ENCODE peak calls at places on chromosomes 1 and 21, in five cellular contexts. One of them, this sample, is unnamed.

GRCh38 chr1:31780632-31781031 is 16.5 kb upstream of the ADGRB2 start:
- DNase-seq in HTR-8/SVneo: no peak
- DNase-seq in GM06990: no peak
- DNase-seq in nephron progenitor cell: no peak
- DNase-seq in erythroblast: no peak
- DNase-seq in this sample: no peak

GRCh38 chr1:83746234-83746633 is 252.7 kb downstream of the TTLL7 start:
- DNase-seq in HTR-8/SVneo: no peak
- DNase-seq in GM06990: no peak
- DNase-seq in nephron progenitor cell: no peak
- DNase-seq in erythroblast: no peak
- DNase-seq in this sample: no peak

GRCh38 chr1:58156124-58156468 is 390.4 kb downstream of the OMA1 start:
- DNase-seq in HTR-8/SVneo: no peak
- DNase-seq in GM06990: peak
- DNase-seq in nephron progenitor cell: no peak
- DNase-seq in erythroblast: no peak
- DNase-seq in this sample: no peak

GRCh38 chr1:193763313-193763712 is 576.9 kb upstream of the B3GALT2 start:
- DNase-seq in HTR-8/SVneo: no peak
- DNase-seq in GM06990: no peak
- DNase-seq in nephron progenitor cell: no peak
- DNase-seq in erythroblast: no peak
- DNase-seq in this sample: no peak

GRCh38 chr1:32186077-32186476 is 6.6 kb downstream of the TXLNA start:
- DNase-seq in HTR-8/SVneo: no peak
- DNase-seq in GM06990: no peak
- DNase-seq in nephron progenitor cell: no peak
- DNase-seq in erythroblast: no peak
- DNase-seq in this sample: no peak

GRCh38 chr1:44832068-44832700 is 10.9 kb downstream of the PTCH2 start:
- DNase-seq in HTR-8/SVneo: no peak
- DNase-seq in GM06990: no peak
- DNase-seq in nephron progenitor cell: no peak
- DNase-seq in erythroblast: peak
- DNase-seq in this sample: no peak

GRCh38 chr1:41377397-41377796 is 16.2 kb downstream of the FOXO6 start:
- DNase-seq in HTR-8/SVneo: no peak
- DNase-seq in GM06990: no peak
- DNase-seq in nephron progenitor cell: no peak
- DNase-seq in erythroblast: no peak
- DNase-seq in this sample: no peak

GRCh38 chr1:2121071-2121691 is 71.0 kb downstream of the PRKCZ start:
- DNase-seq in HTR-8/SVneo: no peak
- DNase-seq in GM06990: no peak
- DNase-seq in nephron progenitor cell: no peak
- DNase-seq in erythroblast: no peak
- DNase-seq in this sample: no peak

GRCh38 chr1:202343652-202344349 is 2.1 kb upstream of the UBE2T start:
- DNase-seq in HTR-8/SVneo: peak
- DNase-seq in GM06990: peak
- DNase-seq in nephron progenitor cell: no peak
- DNase-seq in erythroblast: peak
- DNase-seq in this sample: peak

GRCh38 chr1:84877592-84877991 is 15.4 kb downstream of the LPAR3 start:
- DNase-seq in HTR-8/SVneo: no peak
- DNase-seq in GM06990: no peak
- DNase-seq in nephron progenitor cell: no peak
- DNase-seq in erythroblast: no peak
- DNase-seq in this sample: no peak

GRCh38 chr1:153774780-153775431 is at the start of gene SLC27A3:
- DNase-seq in HTR-8/SVneo: no peak
- DNase-seq in GM06990: no peak
- DNase-seq in nephron progenitor cell: peak
- DNase-seq in erythroblast: peak
- DNase-seq in this sample: no peak

GRCh38 chr21:35579520-35580293 is 480.6 kb downstream of the SETD4 start:
- DNase-seq in HTR-8/SVneo: no peak
- DNase-seq in GM06990: no peak
- DNase-seq in nephron progenitor cell: no peak
- DNase-seq in erythroblast: no peak
- DNase-seq in this sample: no peak

GRCh38 chr1:3240524-3241235 is 171.7 kb downstream of the PRDM16 start:
- DNase-seq in HTR-8/SVneo: no peak
- DNase-seq in GM06990: no peak
- DNase-seq in nephron progenitor cell: no peak
- DNase-seq in erythroblast: no peak
- DNase-seq in this sample: no peak

GRCh38 chr1:223712184-223712855 is at the start of gene CAPN2:
- DNase-seq in HTR-8/SVneo: peak
- DNase-seq in GM06990: peak
- DNase-seq in nephron progenitor cell: peak
- DNase-seq in erythroblast: peak
- DNase-seq in this sample: no peak

GRCh38 chr1:85313888-85314696 is 37.7 kb upstream of the BCL10 start:
- DNase-seq in HTR-8/SVneo: no peak
- DNase-seq in GM06990: no peak
- DNase-seq in nephron progenitor cell: no peak
- DNase-seq in erythroblast: no peak
- DNase-seq in this sample: no peak

GRCh38 chr1:220789532-220790147 is 2.9 kb downstream of the MTARC1 start:
- DNase-seq in HTR-8/SVneo: no peak
- DNase-seq in GM06990: no peak
- DNase-seq in nephron progenitor cell: no peak
- DNase-seq in erythroblast: no peak
- DNase-seq in this sample: peak

GRCh38 chr1:205690122-205690756 is 9.9 kb upstream of the SLC45A3 start:
- DNase-seq in HTR-8/SVneo: no peak
- DNase-seq in GM06990: no peak
- DNase-seq in nephron progenitor cell: no peak
- DNase-seq in erythroblast: no peak
- DNase-seq in this sample: no peak

GRCh38 chr1:76865696-76866291 is 1.5 kb upstream of the ST6GALNAC5 start:
- DNase-seq in HTR-8/SVneo: no peak
- DNase-seq in GM06990: no peak
- DNase-seq in nephron progenitor cell: no peak
- DNase-seq in erythroblast: no peak
- DNase-seq in this sample: no peak

GRCh38 chr1:56517404-56518130 is 61.8 kb downstream of the PLPP3 start:
- DNase-seq in HTR-8/SVneo: no peak
- DNase-seq in GM06990: no peak
- DNase-seq in nephron progenitor cell: no peak
- DNase-seq in erythroblast: no peak
- DNase-seq in this sample: no peak

GRCh38 chr1:91053630-91054029 is 31.8 kb upstream of the ZNF644 start:
- DNase-seq in HTR-8/SVneo: no peak
- DNase-seq in GM06990: no peak
- DNase-seq in nephron progenitor cell: no peak
- DNase-seq in erythroblast: no peak
- DNase-seq in this sample: no peak

GRCh38 chr1:50438945-50439344 is 15.7 kb upstream of the DMRTA2 start:
- DNase-seq in HTR-8/SVneo: no peak
- DNase-seq in GM06990: no peak
- DNase-seq in nephron progenitor cell: no peak
- DNase-seq in erythroblast: no peak
- DNase-seq in this sample: no peak

GRCh38 chr1:24918370-24918769 is 11.7 kb downstream of the RUNX3 start:
- DNase-seq in HTR-8/SVneo: no peak
- DNase-seq in GM06990: no peak
- DNase-seq in nephron progenitor cell: no peak
- DNase-seq in erythroblast: no peak
- DNase-seq in this sample: no peak

GRCh38 chr1:116850436-116850835 is 59.3 kb upstream of the PTGFRN start:
- DNase-seq in HTR-8/SVneo: no peak
- DNase-seq in GM06990: no peak
- DNase-seq in nephron progenitor cell: no peak
- DNase-seq in erythroblast: no peak
- DNase-seq in this sample: no peak

GRCh38 chr1:57860931-57861600 is 437.2 kb upstream of the DAB1 start:
- DNase-seq in HTR-8/SVneo: no peak
- DNase-seq in GM06990: no peak
- DNase-seq in nephron progenitor cell: no peak
- DNase-seq in erythroblast: no peak
- DNase-seq in this sample: no peak

GRCh38 chr21:32206631-32207030 is 72.2 kb downstream of the MIS18A start:
- DNase-seq in HTR-8/SVneo: no peak
- DNase-seq in GM06990: no peak
- DNase-seq in nephron progenitor cell: no peak
- DNase-seq in erythroblast: no peak
- DNase-seq in this sample: no peak

GRCh38 chr21:31671931-31672330 is 12.4 kb downstream of the SOD1 start:
- DNase-seq in HTR-8/SVneo: no peak
- DNase-seq in GM06990: no peak
- DNase-seq in nephron progenitor cell: peak
- DNase-seq in erythroblast: no peak
- DNase-seq in this sample: no peak

GRCh38 chr1:29912413-29912812 is 676.1 kb downstream of the PTPRU start:
- DNase-seq in HTR-8/SVneo: no peak
- DNase-seq in GM06990: no peak
- DNase-seq in nephron progenitor cell: no peak
- DNase-seq in erythroblast: peak
- DNase-seq in this sample: no peak

GRCh38 chr21:34519013-34519412 is 7.0 kb upstream of the KCNE1 start:
- DNase-seq in HTR-8/SVneo: no peak
- DNase-seq in GM06990: no peak
- DNase-seq in nephron progenitor cell: no peak
- DNase-seq in erythroblast: no peak
- DNase-seq in this sample: no peak

GRCh38 chr1:204295666-204296065 is 64.1 kb downstream of the PLEKHA6 start:
- DNase-seq in HTR-8/SVneo: no peak
- DNase-seq in GM06990: no peak
- DNase-seq in nephron progenitor cell: no peak
- DNase-seq in erythroblast: no peak
- DNase-seq in this sample: no peak

GRCh38 chr1:99098589-99098988 is 93.9 kb upstream of the PLPPR5 start:
- DNase-seq in HTR-8/SVneo: no peak
- DNase-seq in GM06990: no peak
- DNase-seq in nephron progenitor cell: no peak
- DNase-seq in erythroblast: no peak
- DNase-seq in this sample: no peak

GRCh38 chr21:26811031-26811430 is 34.2 kb downstream of the ADAMTS1 start:
- DNase-seq in HTR-8/SVneo: no peak
- DNase-seq in GM06990: no peak
- DNase-seq in nephron progenitor cell: no peak
- DNase-seq in erythroblast: no peak
- DNase-seq in this sample: no peak

GRCh38 chr1:43288785-43289466 is 3.5 kb upstream of the C1orf210 start:
- DNase-seq in HTR-8/SVneo: no peak
- DNase-seq in GM06990: no peak
- DNase-seq in nephron progenitor cell: no peak
- DNase-seq in erythroblast: no peak
- DNase-seq in this sample: no peak

GRCh38 chr1:176479920-176480319 is 16.9 kb downstream of the PAPPA2 start:
- DNase-seq in HTR-8/SVneo: no peak
- DNase-seq in GM06990: no peak
- DNase-seq in nephron progenitor cell: peak
- DNase-seq in erythroblast: no peak
- DNase-seq in this sample: no peak

GRCh38 chr1:7383671-7384070 is 387.4 kb upstream of the VAMP3 start:
- DNase-seq in HTR-8/SVneo: no peak
- DNase-seq in GM06990: no peak
- DNase-seq in nephron progenitor cell: no peak
- DNase-seq in erythroblast: no peak
- DNase-seq in this sample: no peak